ENCODE peak calls at places on chromosomes 3 and 15, in five cellular contexts. One of them, this sample, is unnamed.

GRCh38 chr3:21506061-21506460 is 244.9 kb downstream of the ZNF385D start:
- DNase-seq in AG08396: no peak
- DNase-seq in posterior vena cava: no peak
- DNase-seq in right cardiac atrium: no peak
- DNase-seq in COR-L47: no peak
- DNase-seq in this sample: no peak

GRCh38 chr15:62567501-62567900 is 402.4 kb upstream of the C2CD4B start:
- DNase-seq in AG08396: no peak
- DNase-seq in posterior vena cava: no peak
- DNase-seq in right cardiac atrium: no peak
- DNase-seq in COR-L47: no peak
- DNase-seq in this sample: no peak

GRCh38 chr15:62709261-62709660 is 333.3 kb upstream of the TPM1 start:
- DNase-seq in AG08396: no peak
- DNase-seq in posterior vena cava: no peak
- DNase-seq in right cardiac atrium: no peak
- DNase-seq in COR-L47: no peak
- DNase-seq in this sample: no peak

GRCh38 chr3:77161098-77161497 is 121.2 kb downstream of the ROBO2 start:
- DNase-seq in AG08396: no peak
- DNase-seq in posterior vena cava: no peak
- DNase-seq in right cardiac atrium: no peak
- DNase-seq in COR-L47: no peak
- DNase-seq in this sample: no peak

GRCh38 chr3:189563841-189564563 is 67.2 kb upstream of the TP63 start:
- DNase-seq in AG08396: peak
- DNase-seq in posterior vena cava: no peak
- DNase-seq in right cardiac atrium: no peak
- DNase-seq in COR-L47: no peak
- DNase-seq in this sample: no peak

GRCh38 chr3:140942221-140943104 is 827 bp downstream of the SLC25A36 start:
- DNase-seq in AG08396: peak
- DNase-seq in posterior vena cava: peak
- DNase-seq in right cardiac atrium: peak
- DNase-seq in COR-L47: peak
- DNase-seq in this sample: no peak

GRCh38 chr3:122932251-122932967 is 95.2 kb downstream of the SEMA5B start:
- DNase-seq in AG08396: no peak
- DNase-seq in posterior vena cava: peak
- DNase-seq in right cardiac atrium: no peak
- DNase-seq in COR-L47: no peak
- DNase-seq in this sample: no peak

GRCh38 chr15:101156509-101157159 is 95.2 kb downstream of the CHSY1 start:
- DNase-seq in AG08396: no peak
- DNase-seq in posterior vena cava: no peak
- DNase-seq in right cardiac atrium: no peak
- DNase-seq in COR-L47: no peak
- DNase-seq in this sample: no peak

GRCh38 chr15:35986072-35986666 is 440.2 kb upstream of the DPH6 start:
- DNase-seq in AG08396: no peak
- DNase-seq in posterior vena cava: peak
- DNase-seq in right cardiac atrium: peak
- DNase-seq in COR-L47: no peak
- DNase-seq in this sample: no peak

GRCh38 chr15:98917417-98917816 is 90.2 kb downstream of the PGPEP1L start:
- DNase-seq in AG08396: no peak
- DNase-seq in posterior vena cava: no peak
- DNase-seq in right cardiac atrium: no peak
- DNase-seq in COR-L47: no peak
- DNase-seq in this sample: no peak

GRCh38 chr3:185021326-185021725 is 131.5 kb downstream of the C3orf70 start:
- DNase-seq in AG08396: peak
- DNase-seq in posterior vena cava: no peak
- DNase-seq in right cardiac atrium: no peak
- DNase-seq in COR-L47: no peak
- DNase-seq in this sample: no peak

GRCh38 chr3:165839296-165840076 is 2.3 kb upstream of the BCHE start:
- DNase-seq in AG08396: no peak
- DNase-seq in posterior vena cava: no peak
- DNase-seq in right cardiac atrium: no peak
- DNase-seq in COR-L47: no peak
- DNase-seq in this sample: no peak

GRCh38 chr3:150528359-150528797 is 17.9 kb downstream of the SERP1 start:
- DNase-seq in AG08396: no peak
- DNase-seq in posterior vena cava: no peak
- DNase-seq in right cardiac atrium: no peak
- DNase-seq in COR-L47: no peak
- DNase-seq in this sample: no peak

GRCh38 chr3:42960282-42960681 is 18.8 kb upstream of the GASK1A start:
- DNase-seq in AG08396: no peak
- DNase-seq in posterior vena cava: no peak
- DNase-seq in right cardiac atrium: no peak
- DNase-seq in COR-L47: no peak
- DNase-seq in this sample: no peak

This sample was measured in mesenteric fat pad.